ENCODE peak calls at places on chromosome 17, in six cellular contexts. Z is thoracic aorta, F is H1, Q is cardiac muscle cell, P is body of pancreas, J is endodermal cell. G is an unnamed sample. For H3K4me1, the result is how much of the 10 kb centered on the place peaks cover.

GRCh38 chr17:12180644-12181261 is 160.1 kb downstream of the MAP2K4 start:
- DNase-seq in P (peak), Z (no peak), J (peak), F (no peak), Q (peak), G (no peak)

GRCh38 chr17:11639736-11640510 is 41.7 kb downstream of the DNAH9 start:
- DNase-seq in Z (no peak), Q (no peak), J (no peak), F (no peak), P (no peak), G (no peak)

GRCh38 chr17:79749958-79750357 is 19.2 kb downstream of the ENPP7 start:
- DNase-seq in Q (no peak), P (no peak), J (no peak), Z (no peak), F (no peak), G (no peak)

GRCh38 chr17:82890926-82891678 is 51.3 kb upstream of the ZNF750 start:
- DNase-seq in Z (no peak), P (peak), J (no peak), Q (no peak), F (no peak), G (no peak)

GRCh38 chr17:78557598-78558039 is 19.6 kb downstream of the DNAH17 start:
- DNase-seq in F (no peak), J (no peak), P (no peak), Z (no peak), Q (no peak), G (no peak)

GRCh38 chr17:73042809-73043685 is 49.4 kb downstream of the SLC39A11 start:
- DNase-seq in F (no peak), J (no peak), Z (no peak), Q (no peak), P (no peak), G (no peak)

GRCh38 chr17:75476274-75476673 is 19.8 kb downstream of the TMEM94 start:
- DNase-seq in F (no peak), Q (peak), P (no peak), Z (no peak), J (no peak), G (no peak)

GRCh38 chr17:48478224-48479013 is 48.4 kb upstream of the SKAP1 start:
- DNase-seq in P (no peak), F (no peak), Z (no peak), J (no peak), Q (no peak), G (no peak)

GRCh38 chr17:51435641-51436091 is 175.3 kb downstream of the UTP18 start:
- DNase-seq in Q (peak), Z (no peak), J (peak), F (peak), P (peak), G (no peak)
- TF ChIP-seq CTCF in Q (peak), Z (no peak), J (peak), F (peak), P (peak), G (no peak)

GRCh38 chr17:33527290-33527689 is 234.2 kb upstream of the ASIC2 start:
- DNase-seq in F (no peak), J (no peak), Z (no peak), P (no peak), Q (no peak), G (no peak)
- H3K27ac ChIP-seq in F (no peak), J (no peak), Z (no peak), P (no peak), Q (no peak), G (no peak)

GRCh38 chr17:17060001-17060929 is 18.0 kb downstream of the MPRIP start:
- DNase-seq in Q (no peak), Z (no peak), J (peak), F (no peak), P (no peak), G (peak)
- H3K4me1 ChIP-seq in Q (under half), Z (under half), J (under half), F (under half), P (half or more), G (half or more)

GRCh38 chr17:7508150-7508549 is 24.0 kb downstream of the POLR2A start:
- DNase-seq in Q (no peak), J (no peak), F (no peak), Z (no peak), P (no peak), G (no peak)
- TF ChIP-seq CTCF in Q (no peak), J (no peak), F (no peak), Z (no peak), P (no peak), G (no peak)

DNA sequence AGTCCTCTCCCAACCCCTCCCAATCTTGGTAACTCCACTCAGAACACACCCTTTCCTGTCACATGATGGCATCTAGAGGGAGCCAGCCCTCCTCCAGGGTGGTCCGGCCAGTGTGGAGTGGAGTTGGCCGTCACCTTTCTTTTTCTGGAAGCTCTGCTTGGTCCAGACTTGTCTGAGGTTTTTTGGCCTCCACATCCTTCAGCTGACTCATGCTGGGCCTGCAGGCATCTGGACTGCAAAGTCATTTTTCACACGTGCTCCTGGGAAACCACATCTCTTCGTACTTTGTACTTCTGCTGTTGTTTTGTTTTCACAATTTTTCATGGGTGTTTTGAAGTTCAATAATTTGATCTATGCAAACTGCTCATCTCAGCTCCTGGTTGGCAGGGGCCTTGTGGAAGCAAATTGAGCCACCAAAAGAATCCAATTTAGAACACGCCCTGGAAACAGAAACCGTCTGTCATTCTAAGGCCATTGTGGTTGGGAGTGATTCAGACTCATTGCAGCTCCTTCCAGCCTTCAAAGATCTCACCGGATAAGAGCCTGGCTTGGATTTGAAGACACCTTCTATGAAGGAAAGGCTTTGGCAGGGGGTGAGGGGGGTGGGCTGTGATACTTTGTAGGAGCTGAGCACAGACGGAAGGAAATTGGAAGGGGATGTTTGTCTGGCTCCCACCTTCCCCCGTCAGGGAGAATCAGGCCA is 42.4 kb upstream of the NF1 start:
- DNase-seq in Z (peak), Q (no peak), P (peak), F (no peak), J (peak), G (peak)
- H3K27ac ChIP-seq in Z (peak), Q (no peak), P (no peak), F (no peak), J (no peak), G (peak)

G was measured in tibial artery.